ENCODE peak calls at places on chromosome 1, in six cellular contexts. One of them, this sample, is unnamed. For H3K4me1, the result is how much of the 10 kb centered on the place peaks cover.

GRCh38 chr1:15155760-15156743 is 2.5 kb downstream of the TMEM51 start:
- DNase-seq in IMR-90: no peak
- DNase-seq in ovary: peak
- DNase-seq in Peyer's patch: peak
- DNase-seq in heart left ventricle: no peak
- DNase-seq in GM12878: peak
- DNase-seq in this sample: no peak

GRCh38 chr1:209768354-209768774 is 12.5 kb downstream of the TRAF3IP3 start:
- DNase-seq in ovary: no peak
- DNase-seq in GM12878: peak
- DNase-seq in IMR-90: no peak
- DNase-seq in Peyer's patch: no peak
- DNase-seq in heart left ventricle: no peak
- DNase-seq in this sample: no peak

GRCh38 chr1:19639999-19640362 is 4.1 kb upstream of the NBL1 start:
- DNase-seq in GM12878: no peak
- DNase-seq in IMR-90: peak
- DNase-seq in heart left ventricle: no peak
- DNase-seq in Peyer's patch: no peak
- DNase-seq in ovary: no peak
- DNase-seq in this sample: no peak

GRCh38 chr1:216005916-216006315 is 417.3 kb downstream of the USH2A start:
- DNase-seq in Peyer's patch: no peak
- DNase-seq in ovary: no peak
- DNase-seq in IMR-90: peak
- DNase-seq in heart left ventricle: no peak
- DNase-seq in GM12878: peak
- DNase-seq in this sample: no peak

GRCh38 chr1:245245021-245245667 is 90.4 kb downstream of the KIF26B start:
- DNase-seq in ovary: no peak
- DNase-seq in GM12878: no peak
- DNase-seq in IMR-90: no peak
- DNase-seq in Peyer's patch: peak
- DNase-seq in heart left ventricle: no peak
- DNase-seq in this sample: no peak

GRCh38 chr1:30302808-30303310 is 420.5 kb downstream of the MATN1 start:
- DNase-seq in GM12878: no peak
- DNase-seq in heart left ventricle: no peak
- DNase-seq in Peyer's patch: no peak
- DNase-seq in ovary: no peak
- DNase-seq in IMR-90: no peak
- DNase-seq in this sample: no peak

GRCh38 chr1:27015260-27015659 is 2.6 kb upstream of the TENT5B start:
- DNase-seq in IMR-90: no peak
- DNase-seq in ovary: no peak
- DNase-seq in GM12878: no peak
- DNase-seq in heart left ventricle: no peak
- DNase-seq in Peyer's patch: no peak
- DNase-seq in this sample: no peak

GRCh38 chr1:15578921-15579682 is 5.7 kb downstream of the AGMAT start:
- DNase-seq in ovary: no peak
- DNase-seq in heart left ventricle: no peak
- DNase-seq in IMR-90: no peak
- DNase-seq in GM12878: peak
- DNase-seq in Peyer's patch: no peak
- DNase-seq in this sample: peak

GRCh38 chr1:86378813-86379212 is 17.3 kb downstream of the ODF2L start:
- DNase-seq in heart left ventricle: no peak
- DNase-seq in ovary: no peak
- DNase-seq in IMR-90: no peak
- DNase-seq in GM12878: no peak
- DNase-seq in Peyer's patch: no peak
- DNase-seq in this sample: no peak

GRCh38 chr1:221284028-221284427 is 404.8 kb downstream of the HLX start:
- DNase-seq in Peyer's patch: no peak
- DNase-seq in GM12878: no peak
- DNase-seq in heart left ventricle: no peak
- DNase-seq in IMR-90: peak
- DNase-seq in ovary: no peak
- DNase-seq in this sample: no peak

GRCh38 chr1:244322791-244323521 is 128.8 kb downstream of the ADSS2 start:
- DNase-seq in IMR-90: peak
- DNase-seq in Peyer's patch: no peak
- DNase-seq in heart left ventricle: no peak
- DNase-seq in GM12878: no peak
- DNase-seq in ovary: no peak
- DNase-seq in this sample: no peak

GRCh38 chr1:230097370-230097769 is 30.3 kb downstream of the GALNT2 start:
- DNase-seq in heart left ventricle: no peak
- DNase-seq in GM12878: no peak
- DNase-seq in ovary: no peak
- DNase-seq in Peyer's patch: no peak
- DNase-seq in IMR-90: no peak
- DNase-seq in this sample: no peak

GRCh38 chr1:230100932-230101331 is 33.9 kb downstream of the GALNT2 start:
- DNase-seq in GM12878: no peak
- DNase-seq in heart left ventricle: no peak
- DNase-seq in Peyer's patch: no peak
- DNase-seq in IMR-90: no peak
- DNase-seq in ovary: no peak
- DNase-seq in this sample: no peak

GRCh38 chr1:230102046-230102445 is 35.0 kb downstream of the GALNT2 start:
- DNase-seq in heart left ventricle: no peak
- DNase-seq in ovary: no peak
- DNase-seq in GM12878: no peak
- DNase-seq in IMR-90: no peak
- DNase-seq in Peyer's patch: no peak
- DNase-seq in this sample: no peak

GRCh38 chr1:230101556-230101955 is 34.5 kb downstream of the GALNT2 start:
- DNase-seq in Peyer's patch: no peak
- DNase-seq in IMR-90: no peak
- DNase-seq in GM12878: no peak
- DNase-seq in ovary: no peak
- DNase-seq in heart left ventricle: no peak
- DNase-seq in this sample: no peak

GRCh38 chr1:230099435-230099834 is 32.4 kb downstream of the GALNT2 start:
- DNase-seq in heart left ventricle: no peak
- DNase-seq in ovary: no peak
- DNase-seq in GM12878: no peak
- DNase-seq in Peyer's patch: no peak
- DNase-seq in IMR-90: no peak
- DNase-seq in this sample: no peak
- H3K4me1 ChIP-seq in heart left ventricle: under half
- H3K4me1 ChIP-seq in ovary: under half
- H3K4me1 ChIP-seq in GM12878: under half
- H3K4me1 ChIP-seq in Peyer's patch: under half
- H3K4me1 ChIP-seq in IMR-90: under half
- H3K4me1 ChIP-seq in this sample: under half

GRCh38 chr1:236179634-236180033 is 37.3 kb downstream of the GPR137B start:
- DNase-seq in IMR-90: no peak
- DNase-seq in Peyer's patch: no peak
- DNase-seq in ovary: no peak
- DNase-seq in GM12878: no peak
- DNase-seq in heart left ventricle: no peak
- DNase-seq in this sample: no peak
- TF ChIP-seq POLR2A in IMR-90: no peak
- TF ChIP-seq POLR2A in Peyer's patch: no peak
- TF ChIP-seq POLR2A in ovary: no peak
- TF ChIP-seq POLR2A in GM12878: no peak
- TF ChIP-seq POLR2A in heart left ventricle: no peak
- TF ChIP-seq POLR2A in this sample: no peak

GRCh38 chr1:206507395-206508129 is at the start of gene RASSF5:
- DNase-seq in Peyer's patch: peak
- DNase-seq in IMR-90: peak
- DNase-seq in ovary: peak
- DNase-seq in GM12878: no peak
- DNase-seq in heart left ventricle: peak
- DNase-seq in this sample: peak
- H3K4me1 ChIP-seq in Peyer's patch: under half
- H3K4me1 ChIP-seq in IMR-90: under half
- H3K4me1 ChIP-seq in ovary: under half
- H3K4me1 ChIP-seq in GM12878: under half
- H3K4me1 ChIP-seq in heart left ventricle: under half
- H3K4me1 ChIP-seq in this sample: half or more

GRCh38 chr1:24126672-24127023 is 14.7 kb upstream of the MYOM3 start:
- DNase-seq in heart left ventricle: no peak
- DNase-seq in IMR-90: no peak
- DNase-seq in ovary: no peak
- DNase-seq in GM12878: no peak
- DNase-seq in Peyer's patch: no peak
- DNase-seq in this sample: no peak
- TF ChIP-seq POLR2A in heart left ventricle: no peak
- TF ChIP-seq POLR2A in IMR-90: no peak
- TF ChIP-seq POLR2A in ovary: no peak
- TF ChIP-seq POLR2A in GM12878: no peak
- TF ChIP-seq POLR2A in Peyer's patch: no peak
- TF ChIP-seq POLR2A in this sample: no peak

GRCh38 chr1:230976360-230976759 is 2.3 kb downstream of the TTC13 start:
- DNase-seq in IMR-90: no peak
- DNase-seq in Peyer's patch: no peak
- DNase-seq in heart left ventricle: no peak
- DNase-seq in GM12878: no peak
- DNase-seq in ovary: no peak
- DNase-seq in this sample: no peak
- H3K4me1 ChIP-seq in IMR-90: under half
- H3K4me1 ChIP-seq in Peyer's patch: under half
- H3K4me1 ChIP-seq in heart left ventricle: under half
- H3K4me1 ChIP-seq in GM12878: under half
- H3K4me1 ChIP-seq in ovary: under half
- H3K4me1 ChIP-seq in this sample: under half

GRCh38 chr1:235328271-235329138 is at the start of gene GGPS1:
- DNase-seq in ovary: peak
- DNase-seq in heart left ventricle: peak
- DNase-seq in Peyer's patch: peak
- DNase-seq in IMR-90: peak
- DNase-seq in GM12878: peak
- DNase-seq in this sample: peak
- TF ChIP-seq POLR2A in ovary: peak
- TF ChIP-seq POLR2A in heart left ventricle: no peak
- TF ChIP-seq POLR2A in Peyer's patch: peak
- TF ChIP-seq POLR2A in IMR-90: peak
- TF ChIP-seq POLR2A in GM12878: peak
- TF ChIP-seq POLR2A in this sample: peak

GRCh38 chr1:9244501-9245229 is 10.1 kb downstream of the H6PD start:
- DNase-seq in Peyer's patch: peak
- DNase-seq in heart left ventricle: no peak
- DNase-seq in ovary: peak
- DNase-seq in IMR-90: no peak
- DNase-seq in GM12878: no peak
- DNase-seq in this sample: no peak
- H3K4me1 ChIP-seq in Peyer's patch: under half
- H3K4me1 ChIP-seq in heart left ventricle: under half
- H3K4me1 ChIP-seq in ovary: under half
- H3K4me1 ChIP-seq in IMR-90: under half
- H3K4me1 ChIP-seq in GM12878: under half
- H3K4me1 ChIP-seq in this sample: half or more

GRCh38 chr1:230422221-230422981 is 3.7 kb downstream of the PGBD5 start:
- DNase-seq in ovary: no peak
- DNase-seq in Peyer's patch: no peak
- DNase-seq in heart left ventricle: no peak
- DNase-seq in IMR-90: no peak
- DNase-seq in GM12878: no peak
- DNase-seq in this sample: no peak
- TF ChIP-seq POLR2A in ovary: no peak
- TF ChIP-seq POLR2A in Peyer's patch: no peak
- TF ChIP-seq POLR2A in heart left ventricle: no peak
- TF ChIP-seq POLR2A in IMR-90: no peak
- TF ChIP-seq POLR2A in GM12878: no peak
- TF ChIP-seq POLR2A in this sample: no peak

GRCh38 chr1:8866173-8866791 is 12.2 kb downstream of the ENO1 start:
- DNase-seq in Peyer's patch: no peak
- DNase-seq in IMR-90: no peak
- DNase-seq in GM12878: no peak
- DNase-seq in ovary: no peak
- DNase-seq in heart left ventricle: no peak
- DNase-seq in this sample: no peak
- H3K4me1 ChIP-seq in Peyer's patch: under half
- H3K4me1 ChIP-seq in IMR-90: under half
- H3K4me1 ChIP-seq in GM12878: under half
- H3K4me1 ChIP-seq in ovary: under half
- H3K4me1 ChIP-seq in heart left ventricle: under half
- H3K4me1 ChIP-seq in this sample: under half

DNA sequence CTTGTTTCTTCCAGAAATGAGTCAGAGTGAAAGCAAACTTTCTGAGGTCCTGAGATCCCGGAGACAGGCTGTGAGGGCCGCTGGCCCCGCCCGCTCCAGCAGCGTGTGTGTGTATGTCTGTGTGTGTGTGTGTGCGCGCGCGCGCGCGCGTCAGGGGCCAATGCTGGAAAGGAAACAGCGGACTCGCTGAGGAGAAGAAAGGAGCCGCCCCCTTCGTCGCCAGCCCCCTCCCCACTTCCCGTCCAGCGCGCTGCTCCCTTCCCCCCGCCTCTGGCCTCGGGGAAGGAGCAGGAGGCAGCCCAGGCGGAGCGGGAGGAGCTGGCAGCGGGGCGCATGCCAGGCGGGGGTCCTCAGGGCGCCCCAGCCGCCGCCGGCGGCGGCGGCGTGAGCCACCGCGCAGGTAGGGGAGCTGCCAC is at the start of gene DISC1:
- DNase-seq in GM12878: no peak
- DNase-seq in ovary: peak
- DNase-seq in Peyer's patch: peak
- DNase-seq in IMR-90: peak
- DNase-seq in heart left ventricle: peak
- DNase-seq in this sample: peak
- TF ChIP-seq POLR2A in GM12878: no peak
- TF ChIP-seq POLR2A in ovary: peak
- TF ChIP-seq POLR2A in Peyer's patch: no peak
- TF ChIP-seq POLR2A in IMR-90: no peak
- TF ChIP-seq POLR2A in heart left ventricle: no peak
- TF ChIP-seq POLR2A in this sample: peak

This sample was measured in esophagus squamous epithelium.